ENCODE peak calls at places on chromosomes 1 and 21, in ten cellular contexts. N is cardiac fibroblast, I is thoracic aorta, M is BJ, Q is A549, D is endothelial cell, U is astrocyte of the spinal cord, A is HFF-Myc, K is right atrium auricular region, F is neural progenitor cell. Y is an unnamed sample.

GRCh38 chr1:173478099-173478555 is 992 bp downstream of the PRDX6 start:
- DNase-seq in U (peak), I (peak), A (peak), M (no peak), K (peak), N (peak), F (peak), D (peak), Q (peak), Y (peak)

GRCh38 chr1:5576111-5577065 is 415.8 kb downstream of the NPHP4 start:
- DNase-seq in I (no peak), K (no peak), U (no peak), A (no peak), M (no peak), N (no peak), D (no peak), Q (no peak), F (no peak), Y (no peak)

GRCh38 chr1:65825736-65826135 is 33.0 kb downstream of the PDE4B start:
- DNase-seq in Q (no peak), M (peak), D (no peak), A (no peak), I (no peak), K (no peak), N (peak), U (peak), F (no peak), Y (no peak)

GRCh38 chr1:224205438-224205840 is 22.4 kb downstream of the DEGS1 start:
- DNase-seq in D (no peak), U (peak), N (peak), Q (no peak), A (no peak), K (no peak), M (no peak), F (no peak), I (no peak), Y (no peak)

GRCh38 chr1:45979074-45979777 is 153.2 kb downstream of the PIK3R3 start:
- DNase-seq in K (no peak), U (peak), Q (peak), D (no peak), N (peak), M (no peak), F (no peak), A (no peak), I (no peak), Y (no peak)

GRCh38 chr21:40333731-40334130 is 466.5 kb downstream of the PCP4 start:
- DNase-seq in F (no peak), K (no peak), D (no peak), A (no peak), I (no peak), N (no peak), U (no peak), Q (no peak), M (no peak), Y (no peak)

GRCh38 chr1:235075121-235075954 is 53.3 kb downstream of the TOMM20 start:
- DNase-seq in D (no peak), A (peak), U (peak), Q (peak), K (peak), I (peak), M (peak), N (peak), F (no peak), Y (peak)

GRCh38 chr1:186793582-186793927 is 35.2 kb upstream of the PLA2G4A start:
- DNase-seq in F (no peak), K (no peak), I (no peak), A (no peak), U (peak), Q (no peak), D (no peak), M (no peak), N (peak), Y (no peak)

GRCh38 chr1:20279507-20279906 is 11.2 kb upstream of the VWA5B1 start:
- DNase-seq in Q (no peak), D (no peak), N (peak), F (no peak), U (peak), A (peak), I (no peak), M (no peak), K (no peak), Y (no peak)

GRCh38 chr1:22612657-22613056 is 23.8 kb upstream of the C1QA start:
- DNase-seq in U (no peak), M (no peak), N (no peak), F (no peak), Q (no peak), A (no peak), K (no peak), D (no peak), I (no peak), Y (no peak)

GRCh38 chr1:239786464-239786863 is 305.2 kb upstream of the FMN2 start:
- DNase-seq in K (no peak), M (no peak), A (no peak), U (no peak), F (peak), D (no peak), Q (no peak), N (no peak), I (no peak), Y (no peak)

GRCh38 chr1:78070758-78071157 is 25.0 kb downstream of the GIPC2 start:
- DNase-seq in Q (peak), A (peak), D (no peak), U (peak), K (no peak), F (no peak), N (peak), I (no peak), M (peak), Y (peak)

GRCh38 chr1:21869620-21870121 is 57.6 kb downstream of the LDLRAD2 start:
- DNase-seq in M (peak), A (peak), F (no peak), K (peak), N (peak), D (no peak), Q (peak), I (peak), U (peak), Y (no peak)

GRCh38 chr1:19003371-19004290 is 47.2 kb upstream of the IFFO2 start:
- DNase-seq in A (no peak), M (no peak), U (peak), D (no peak), N (peak), Q (no peak), F (no peak), K (no peak), I (no peak), Y (no peak)

GRCh38 chr1:223748773-223749733 is 36.7 kb downstream of the CAPN2 start:
- DNase-seq in D (peak), M (no peak), U (peak), F (peak), I (no peak), Q (peak), A (no peak), N (peak), K (peak), Y (peak)

GRCh38 chr1:43525995-43526394 is 4.7 kb upstream of the PTPRF start:
- DNase-seq in K (no peak), A (no peak), N (peak), Q (peak), I (no peak), D (no peak), F (no peak), U (peak), M (no peak), Y (no peak)

GRCh38 chr1:7659514-7659913 is 111.6 kb upstream of the VAMP3 start:
- DNase-seq in Q (no peak), U (no peak), D (no peak), A (no peak), M (no peak), I (no peak), F (no peak), N (no peak), K (no peak), Y (no peak)

GRCh38 chr1:226548281-226549093 is at the start of gene STUM:
- DNase-seq in Q (no peak), I (no peak), U (no peak), A (no peak), M (no peak), K (no peak), N (no peak), D (peak), F (peak), Y (peak)

GRCh38 chr1:226550671-226551041 is 2.1 kb downstream of the STUM start:
- DNase-seq in K (no peak), A (no peak), I (no peak), F (no peak), N (no peak), D (no peak), M (no peak), U (no peak), Q (no peak), Y (no peak)

GRCh38 chr1:226549094-226549936 is 751 bp downstream of the STUM start:
- DNase-seq in I (no peak), Q (peak), K (no peak), A (no peak), D (no peak), F (peak), M (no peak), N (no peak), U (no peak), Y (peak)

GRCh38 chr1:226551299-226551698 is 2.7 kb downstream of the STUM start:
- DNase-seq in N (no peak), M (no peak), Q (no peak), I (no peak), A (no peak), K (no peak), D (no peak), U (no peak), F (no peak), Y (no peak)

DNA sequence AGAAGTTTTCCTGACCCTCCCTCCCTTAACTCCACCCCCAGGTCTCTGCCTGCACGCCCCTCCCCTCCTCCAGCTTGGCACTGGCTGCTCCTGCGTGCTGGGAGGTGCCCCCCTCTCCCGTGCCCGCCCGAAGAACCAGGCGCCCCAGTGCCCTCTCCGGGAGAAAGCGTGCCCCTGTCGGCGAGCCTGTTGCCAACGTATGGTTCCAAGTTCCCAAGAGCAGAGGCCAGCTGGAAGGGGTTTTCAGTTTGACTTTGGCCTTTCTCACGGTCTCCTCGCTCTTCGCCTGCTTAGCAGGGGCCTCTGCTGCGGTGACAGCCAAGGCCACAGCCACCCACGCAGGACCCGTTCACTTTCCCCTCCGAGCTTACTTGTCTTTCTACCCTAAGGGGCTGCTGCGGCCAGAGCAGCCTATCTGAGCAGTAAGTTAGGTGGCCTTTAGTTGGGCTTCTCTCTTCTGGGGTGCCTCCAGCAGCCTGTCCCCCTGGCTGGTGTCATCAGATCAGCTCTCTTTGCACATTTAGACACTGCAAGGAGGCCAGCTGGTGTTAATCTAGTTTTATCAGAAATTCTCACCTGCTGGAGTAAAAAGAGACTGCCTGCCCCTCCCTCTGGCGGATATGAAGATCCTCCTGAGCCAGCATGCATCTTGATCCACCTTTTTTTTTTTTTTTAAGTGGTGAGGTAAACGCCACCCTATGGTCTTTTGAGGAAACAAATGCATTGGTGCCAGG is 1.5 kb downstream of the STUM start:
- DNase-seq in I (no peak), A (no peak), Q (peak), D (peak), U (no peak), K (no peak), N (no peak), F (peak), M (no peak), Y (peak)
- TF ChIP-seq CTCF in I (peak), A (peak), Q (no peak), D (peak), U (peak), K (peak), N (no peak), F (peak), M (no peak), Y (no peak)

DNA sequence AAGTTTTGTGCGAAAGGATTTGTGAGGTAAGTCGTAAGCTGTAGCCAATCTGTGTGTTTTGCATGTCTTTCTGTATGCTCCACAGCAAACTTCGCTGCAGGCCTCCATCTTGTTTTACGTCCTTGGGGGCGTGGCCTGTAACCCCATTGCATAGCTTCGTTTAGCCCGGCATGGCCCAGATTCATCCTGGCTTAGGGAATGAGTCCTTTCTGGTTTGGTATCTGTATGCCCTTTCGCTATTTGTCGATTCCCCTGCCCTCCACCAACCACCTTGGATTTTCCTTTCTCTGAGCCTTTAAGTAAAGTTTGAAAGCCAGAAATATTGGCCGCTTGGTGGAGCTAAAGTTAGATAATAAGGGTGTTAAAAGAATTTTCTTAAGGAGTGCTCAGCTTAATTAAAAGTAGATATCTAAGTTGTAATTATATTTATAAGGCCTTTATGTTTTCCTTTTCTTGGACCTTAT is 1.1 kb downstream of the THEM4 start:
- DNase-seq in F (peak), U (no peak), I (no peak), A (no peak), K (no peak), Q (no peak), D (no peak), M (no peak), N (peak), Y (peak)
- TF ChIP-seq CTCF in F (no peak), U (no peak), I (no peak), A (peak), K (no peak), Q (no peak), D (no peak), M (peak), N (no peak), Y (no peak)

GRCh38 chr1:156337888-156338179 is 258 bp downstream of the CCT3 start:
- DNase-seq in U (no peak), D (no peak), A (no peak), F (no peak), K (no peak), M (no peak), I (no peak), N (no peak), Q (no peak), Y (no peak)
- TF ChIP-seq CTCF in U (no peak), D (no peak), A (no peak), F (peak), K (no peak), M (peak), I (no peak), N (peak), Q (no peak), Y (no peak)

GRCh38 chr1:202703191-202703590 is 7.1 kb downstream of the SYT2 start:
- DNase-seq in I (no peak), A (no peak), K (no peak), N (no peak), F (no peak), Q (no peak), M (no peak), U (no peak), D (no peak), Y (no peak)

GRCh38 chr1:202702088-202702487 is 8.2 kb downstream of the SYT2 start:
- DNase-seq in D (no peak), M (no peak), N (no peak), F (peak), K (no peak), Q (no peak), A (no peak), I (no peak), U (no peak), Y (no peak)

GRCh38 chr1:202700061-202700460 is 10.2 kb downstream of the SYT2 start:
- DNase-seq in M (no peak), K (no peak), A (no peak), D (no peak), F (no peak), I (no peak), U (no peak), Q (no peak), N (no peak), Y (no peak)

GRCh38 chr1:202698276-202698675 is 12.0 kb downstream of the SYT2 start:
- DNase-seq in A (no peak), Q (no peak), D (no peak), U (no peak), M (no peak), K (no peak), F (no peak), I (no peak), N (no peak), Y (no peak)

GRCh38 chr1:202701200-202701599 is 9.1 kb downstream of the SYT2 start:
- DNase-seq in D (no peak), K (no peak), N (no peak), U (no peak), F (no peak), I (no peak), M (no peak), Q (no peak), A (no peak), Y (no peak)
- TF ChIP-seq CTCF in D (no peak), K (no peak), N (no peak), U (no peak), F (no peak), I (no peak), M (no peak), Q (no peak), A (no peak), Y (no peak)

GRCh38 chr1:233376711-233377110 is 49.2 kb downstream of the MAP3K21 start:
- DNase-seq in D (no peak), A (no peak), M (no peak), F (no peak), N (no peak), U (no peak), Q (no peak), K (no peak), I (no peak), Y (no peak)
- TF ChIP-seq CTCF in D (no peak), A (no peak), M (no peak), F (peak), N (no peak), U (no peak), Q (peak), K (no peak), I (no peak), Y (no peak)

GRCh38 chr1:172323666-172324065 is 96.8 kb upstream of the C1orf105 start:
- DNase-seq in I (no peak), N (no peak), F (no peak), Q (no peak), K (no peak), U (no peak), D (no peak), A (no peak), M (no peak), Y (no peak)

GRCh38 chr1:172321429-172321828 is 99.1 kb upstream of the C1orf105 start:
- DNase-seq in N (peak), Q (peak), M (peak), K (no peak), I (no peak), U (peak), F (no peak), A (peak), D (no peak), Y (no peak)

GRCh38 chr1:172325562-172325961 is 94.9 kb upstream of the C1orf105 start:
- DNase-seq in M (no peak), A (no peak), U (peak), F (no peak), K (no peak), I (no peak), N (peak), D (no peak), Q (no peak), Y (no peak)

GRCh38 chr1:172322219-172323061 is 98.0 kb upstream of the C1orf105 start:
- DNase-seq in K (peak), Q (peak), D (no peak), U (peak), M (peak), N (peak), F (no peak), I (peak), A (peak), Y (no peak)

GRCh38 chr1:172320723-172321122 is 99.8 kb upstream of the C1orf105 start:
- DNase-seq in K (no peak), F (no peak), D (no peak), N (peak), U (peak), Q (no peak), I (no peak), A (no peak), M (peak), Y (no peak)
- TF ChIP-seq CTCF in K (no peak), F (no peak), D (no peak), N (peak), U (no peak), Q (no peak), I (peak), A (no peak), M (peak), Y (no peak)

Y was measured in GM13977.